ENCODE peak calls at places on chromosome 3, in four cellular contexts. I is memory B cell, G is nucleus accumbens, B is NCI-H524. N is an unnamed sample.

GRCh38 chr3:160451602-160452001 is 2.0 kb upstream of the TRIM59 start:
- DNase-seq in B (no peak), G (no peak), I (no peak), N (no peak)

GRCh38 chr3:133572158-133573053 is 1.1 kb upstream of the CDV3 start:
- DNase-seq in I (peak), G (no peak), B (no peak), N (no peak)

GRCh38 chr3:65625310-65625709 is 413.4 kb downstream of the MAGI1 start:
- DNase-seq in I (no peak), B (no peak), G (no peak), N (no peak)

GRCh38 chr3:105351821-105352220 is 14.9 kb upstream of the ALCAM start:
- DNase-seq in I (no peak), B (no peak), G (no peak), N (no peak)

GRCh38 chr3:149494022-149494758 is 19.7 kb downstream of the TM4SF4 start:
- DNase-seq in B (peak), G (no peak), I (no peak), N (peak)

GRCh38 chr3:156093966-156094365 is 26.4 kb upstream of the KCNAB1 start:
- DNase-seq in G (no peak), I (no peak), B (no peak), N (no peak)

GRCh38 chr3:167691366-167691765 is 37.6 kb upstream of the WDR49 start:
- DNase-seq in G (no peak), B (no peak), I (peak), N (no peak)

GRCh38 chr3:5078151-5078550 is 43.9 kb upstream of the ARL8B start:
- DNase-seq in I (no peak), B (peak), G (no peak), N (peak)

GRCh38 chr3:147773236-147773635 is 364.1 kb downstream of the ZIC1 start:
- DNase-seq in G (no peak), B (no peak), I (no peak), N (no peak)

GRCh38 chr3:149541091-149541491 is 66.6 kb downstream of the TM4SF4 start:
- DNase-seq in B (no peak), I (no peak), G (no peak), N (no peak)

GRCh38 chr3:52002768-52003167 is 7.1 kb upstream of the RPL29 start:
- DNase-seq in B (no peak), G (no peak), I (no peak), N (no peak)

GRCh38 chr3:128486692-128487537 is 6.1 kb downstream of the GATA2 start:
- DNase-seq in I (no peak), B (no peak), G (no peak), N (peak)

GRCh38 chr3:196537319-196537984 is 22.3 kb upstream of the SMCO1 start:
- DNase-seq in I (peak), G (no peak), B (no peak), N (peak)

GRCh38 chr3:169966951-169967915 is 626 bp downstream of the SEC62 start:
- DNase-seq in G (no peak), B (peak), I (no peak), N (peak)

GRCh38 chr3:36312351-36312750 is 68.0 kb upstream of the STAC start:
- DNase-seq in B (no peak), I (no peak), G (no peak), N (no peak)

GRCh38 chr3:79870006-79870620 is 102.3 kb upstream of the ROBO1 start:
- DNase-seq in B (no peak), I (no peak), G (no peak), N (no peak)

GRCh38 chr3:159824341-159824740 is 164.3 kb upstream of the IL12A start:
- DNase-seq in I (no peak), G (no peak), B (no peak), N (no peak)

GRCh38 chr3:43180027-43180426 is 74.1 kb upstream of the POMGNT2 start:
- DNase-seq in I (no peak), G (no peak), B (no peak), N (no peak)

N was measured in D341Med.